ENCODE peak calls at places on chromosomes 7 and 10, in ten cellular contexts. Z, N, T, E, F, D, X, S, R and I are unnamed samples.

GRCh38 chr7:105975770-105976428 is 12.8 kb downstream of the CDHR3 start:
- DNase-seq in Z (no peak), N (no peak), T (no peak), E (no peak), F (no peak), D (no peak), X (no peak), S (no peak), R (no peak), I (no peak)

GRCh38 chr7:28768577-28769147 is 189.5 kb downstream of the TRIL start:
- DNase-seq in Z (no peak), N (peak; percentile 68), T (no peak), E (no peak), F (no peak), D (no peak), X (no peak), S (no peak), R (no peak), I (no peak)

GRCh38 chr7:27745064-27745583 is 5.2 kb downstream of the TAX1BP1 start:
- DNase-seq in Z (peak; percentile 49), N (peak; percentile 84), T (no peak), E (no peak), F (no peak), D (no peak), X (peak; percentile 18), S (peak; percentile 48), R (no peak), I (peak; percentile 72)

GRCh38 chr10:65143723-65144122 is 1622.5 kb downstream of the REEP3 start:
- DNase-seq in Z (no peak), N (no peak), T (no peak), E (no peak), F (no peak), D (no peak), X (no peak), S (no peak), R (no peak), I (no peak)

GRCh38 chr10:6929157-6929830 is 349.2 kb upstream of the PRKCQ start:
- DNase-seq in Z (no peak), N (no peak), T (no peak), E (no peak), F (no peak), D (no peak), X (no peak), S (no peak), R (no peak), I (no peak)

GRCh38 chr7:55476071-55476803 is 96.1 kb downstream of the VOPP1 start:
- DNase-seq in Z (peak; percentile 83), N (peak; percentile 87), T (no peak), E (no peak), F (no peak), D (no peak), X (no peak), S (no peak), R (no peak), I (no peak)

GRCh38 chr7:22611758-22612079 is 111.7 kb upstream of the STEAP1B start:
- DNase-seq in Z (no peak), N (no peak), T (no peak), E (no peak), F (no peak), D (no peak), X (no peak), S (no peak), R (no peak), I (no peak)

GRCh38 chr10:97291357-97292096 is 910 bp downstream of the ARHGAP19 start:
- DNase-seq in Z (peak; percentile 16), N (no peak), T (peak; percentile 55), E (no peak), F (no peak), D (no peak), X (no peak), S (no peak), R (no peak), I (peak; percentile 51)

GRCh38 chr7:74013539-74014272 is 14.3 kb upstream of the ELN start:
- DNase-seq in Z (no peak), N (no peak), T (no peak), E (no peak), F (no peak), D (no peak), X (no peak), S (no peak), R (no peak), I (no peak)

GRCh38 chr10:80460399-80461207 is 6.5 kb downstream of the TSPAN14 start:
- DNase-seq in Z (no peak), N (no peak), T (peak; percentile 83), E (peak; percentile 81), F (no peak), D (peak; percentile 98), X (peak; percentile 39), S (peak; percentile 80), R (no peak), I (no peak)

GRCh38 chr10:95815701-95816100 is 59.7 kb downstream of the ENTPD1 start:
- DNase-seq in Z (no peak), N (no peak), T (no peak), E (no peak), F (no peak), D (no peak), X (no peak), S (no peak), R (no peak), I (no peak)

GRCh38 chr7:27105161-27106122 is 3.0 kb upstream of the HOXA2 start:
- DNase-seq in Z (peak; percentile 23), N (no peak), T (no peak), E (no peak), F (no peak), D (no peak), X (no peak), S (no peak), R (no peak), I (no peak)

GRCh38 chr10:51397695-51398094 is 301.7 kb downstream of the CSTF2T start:
- DNase-seq in Z (no peak), N (peak; percentile 53), T (no peak), E (peak; percentile 73), F (peak; percentile 55), D (peak; percentile 76), X (no peak), S (no peak), R (peak; percentile 39), I (peak; percentile 82)

GRCh38 chr7:44438851-44439250 is 51.6 kb downstream of the NUDCD3 start:
- DNase-seq in Z (no peak), N (peak; percentile 14), T (no peak), E (no peak), F (no peak), D (no peak), X (no peak), S (no peak), R (no peak), I (no peak)

GRCh38 chr7:22610871-22611757 is 111.1 kb upstream of the STEAP1B start:
- DNase-seq in Z (no peak), N (no peak), T (no peak), E (no peak), F (no peak), D (no peak), X (no peak), S (no peak), R (no peak), I (no peak)

GRCh38 chr10:8416755-8417154 is 362.3 kb downstream of the GATA3 start:
- DNase-seq in Z (no peak), N (no peak), T (no peak), E (no peak), F (no peak), D (no peak), X (no peak), S (no peak), R (no peak), I (no peak)

GRCh38 chr10:5532618-5533097 is 7.9 kb downstream of the CALML3 start:
- DNase-seq in Z (no peak), N (no peak), T (peak; percentile 68), E (no peak), F (no peak), D (no peak), X (no peak), S (no peak), R (no peak), I (no peak)

GRCh38 chr7:50355817-50356178 is 51.3 kb downstream of the IKZF1 start:
- DNase-seq in Z (no peak), N (no peak), T (no peak), E (peak; percentile 61), F (no peak), D (no peak), X (no peak), S (no peak), R (no peak), I (no peak)
- H3K36me3 ChIP-seq in Z (no peaks in the 10 kb centered on the region), N (no peaks in the 10 kb centered on the region), T (no peaks in the 10 kb centered on the region), E (no peaks in the 10 kb centered on the region), F (no peaks in the 10 kb centered on the region), D (no peaks in the 10 kb centered on the region), X (no peaks in the 10 kb centered on the region), S (no peaks in the 10 kb centered on the region), R (no peaks in the 10 kb centered on the region), I (no peaks in the 10 kb centered on the region)

DNA sequence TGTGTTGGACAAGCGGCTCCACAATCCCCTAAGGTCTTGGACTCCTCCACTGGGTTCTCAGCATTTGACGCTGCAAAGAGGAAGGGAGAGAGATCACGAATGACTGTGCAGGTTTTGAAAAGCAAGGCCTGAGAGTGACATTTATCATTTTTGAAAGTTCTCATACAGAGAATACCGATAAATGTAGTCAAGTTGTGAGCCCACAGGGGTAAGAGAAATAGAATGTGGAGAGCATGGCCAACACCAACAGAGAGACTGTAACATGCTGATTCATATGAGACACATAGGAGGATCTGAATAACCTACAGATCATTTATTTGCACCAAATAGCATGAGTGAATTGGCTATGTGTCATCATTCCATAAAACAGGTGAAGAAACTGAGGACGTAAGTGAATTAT is 230.5 kb upstream of the MBL2 start:
- DNase-seq in Z (no peak), N (no peak), T (no peak), E (no peak), F (no peak), D (no peak), X (no peak), S (no peak), R (no peak), I (no peak)
- H3K36me3 ChIP-seq in Z (no peaks in the 10 kb centered on the region), N (no peaks in the 10 kb centered on the region), T (no peaks in the 10 kb centered on the region), E (no peaks in the 10 kb centered on the region), F (no peaks in the 10 kb centered on the region), D (no peaks in the 10 kb centered on the region), X (no peaks in the 10 kb centered on the region), S (no peaks in the 10 kb centered on the region), R (no peaks in the 10 kb centered on the region), I (no peaks in the 10 kb centered on the region)

GRCh38 chr7:6508539-6508938 is 42.7 kb downstream of the GRID2IP start:
- DNase-seq in Z (no peak), N (no peak), T (no peak), E (no peak), F (no peak), D (no peak), X (no peak), S (no peak), R (no peak), I (no peak)
- H3K36me3 ChIP-seq in Z (no peaks in the 10 kb centered on the region), N (no peaks in the 10 kb centered on the region), T (no peaks in the 10 kb centered on the region), E (no peaks in the 10 kb centered on the region), F (no peaks in the 10 kb centered on the region), D (no peaks in the 10 kb centered on the region), X (no peaks in the 10 kb centered on the region), S (no peaks in the 10 kb centered on the region), R (no peaks in the 10 kb centered on the region), I (no peaks in the 10 kb centered on the region)

GRCh38 chr7:2918406-2918805 is 74.3 kb upstream of the GNA12 start:
- DNase-seq in Z (no peak), N (no peak), T (no peak), E (no peak), F (no peak), D (no peak), X (no peak), S (no peak), R (no peak), I (no peak)
- H3K36me3 ChIP-seq in Z (no peaks in the 10 kb centered on the region), N (no peaks in the 10 kb centered on the region), T (no peaks in the 10 kb centered on the region), E (no peaks in the 10 kb centered on the region), F (no peaks in the 10 kb centered on the region), D (no peaks in the 10 kb centered on the region), X (no peaks in the 10 kb centered on the region), S (no peaks in the 10 kb centered on the region), R (no peaks in the 10 kb centered on the region), I (no peaks in the 10 kb centered on the region)